ENCODE peak calls at places on chromosomes 16 and 17, in seven cellular contexts. M, U, E, G, J, X and Q are unnamed samples. For H3K4me1 and H3K36me3, the result is how much of the 10 kb centered on the place peaks cover.

GRCh38 chr16:13982446-13982845 is 62.5 kb downstream of the ERCC4 start:
- DNase-seq in M (no peak), U (no peak), E (no peak), G (no peak), J (no peak), X (peak), Q (no peak)

GRCh38 chr16:72501739-72502653 is 330.0 kb upstream of the PMFBP1 start:
- DNase-seq in M (peak), U (peak), E (peak), G (peak), J (peak), X (peak), Q (peak)

GRCh38 chr17:63647936-63648335 is 25.7 kb downstream of the MAP3K3 start:
- DNase-seq in M (no peak), U (no peak), E (no peak), G (no peak), J (no peak), X (peak), Q (peak)

GRCh38 chr16:79071424-79071823 is 529.1 kb downstream of the MAF start:
- DNase-seq in M (no peak), U (no peak), E (peak), G (no peak), J (peak), X (no peak), Q (no peak)

GRCh38 chr17:65514082-65514481 is 47.4 kb downstream of the AXIN2 start:
- DNase-seq in M (no peak), U (peak), E (no peak), G (peak), J (no peak), X (no peak), Q (no peak)

GRCh38 chr17:46983782-46984181 is 4.7 kb upstream of the RPRML start:
- DNase-seq in M (no peak), U (no peak), E (no peak), G (no peak), J (no peak), X (peak), Q (peak)

GRCh38 chr17:9204623-9205329 is 183.5 kb downstream of the NTN1 start:
- DNase-seq in M (no peak), U (no peak), E (no peak), G (no peak), J (no peak), X (no peak), Q (no peak)

GRCh38 chr17:32486091-32486700 is 597 bp upstream of the CDK5R1 start:
- DNase-seq in M (peak), U (peak), E (peak), G (peak), J (peak), X (peak), Q (peak)

GRCh38 chr17:76716834-76717205 is 6.1 kb upstream of the MXRA7 start:
- DNase-seq in M (no peak), U (no peak), E (peak), G (peak), J (peak), X (no peak), Q (no peak)

GRCh38 chr17:47957591-47958490 is at the start of gene PRR15L:
- DNase-seq in M (peak), U (peak), E (no peak), G (no peak), J (no peak), X (no peak), Q (no peak)

GRCh38 chr16:75267631-75268264 is 16.3 kb upstream of the BCAR1 start:
- DNase-seq in M (peak), U (peak), E (peak), G (peak), J (no peak), X (peak), Q (peak)

GRCh38 chr16:1530883-1531637 is 2.4 kb upstream of the TMEM204 start:
- DNase-seq in M (no peak), U (no peak), E (peak), G (peak), J (no peak), X (no peak), Q (no peak)

GRCh38 chr16:56625140-56625942 is at the start of gene MT1E:
- DNase-seq in M (peak), U (no peak), E (peak), G (peak), J (peak), X (peak), Q (no peak)

GRCh38 chr17:35898283-35899070 is 18.3 kb upstream of the CCL5 start:
- DNase-seq in M (peak), U (peak), E (no peak), G (no peak), J (no peak), X (no peak), Q (no peak)

GRCh38 chr17:58531122-58531521 is 16.7 kb upstream of the MTMR4 start:
- DNase-seq in M (no peak), U (no peak), E (no peak), G (no peak), J (no peak), X (no peak), Q (no peak)

GRCh38 chr16:58054289-58054688 is 28.7 kb downstream of the MMP15 start:
- DNase-seq in M (no peak), U (no peak), E (no peak), G (no peak), J (no peak), X (no peak), Q (no peak)

GRCh38 chr16:76959166-76959565 is 231.8 kb upstream of the MON1B start:
- DNase-seq in M (no peak), U (no peak), E (no peak), G (no peak), J (no peak), X (no peak), Q (no peak)

GRCh38 chr16:27281285-27281684 is 12.7 kb upstream of the NSMCE1 start:
- DNase-seq in M (no peak), U (no peak), E (no peak), G (no peak), J (no peak), X (no peak), Q (no peak)

GRCh38 chr17:74677558-74678466 is 34.9 kb downstream of the CD300LF start:
- DNase-seq in M (no peak), U (peak), E (peak), G (peak), J (no peak), X (peak), Q (peak)

GRCh38 chr16:52812945-52813556 is 239.6 kb downstream of the CHD9NB start:
- DNase-seq in M (no peak), U (peak), E (peak), G (peak), J (no peak), X (peak), Q (no peak)

GRCh38 chr17:81966343-81967243 is 5.6 kb upstream of the NOTUM start:
- DNase-seq in M (peak), U (no peak), E (peak), G (peak), J (peak), X (peak), Q (peak)

GRCh38 chr17:55774834-55775233 is 24.0 kb downstream of the PCTP start:
- DNase-seq in M (no peak), U (no peak), E (no peak), G (no peak), J (no peak), X (no peak), Q (no peak)

DNA sequence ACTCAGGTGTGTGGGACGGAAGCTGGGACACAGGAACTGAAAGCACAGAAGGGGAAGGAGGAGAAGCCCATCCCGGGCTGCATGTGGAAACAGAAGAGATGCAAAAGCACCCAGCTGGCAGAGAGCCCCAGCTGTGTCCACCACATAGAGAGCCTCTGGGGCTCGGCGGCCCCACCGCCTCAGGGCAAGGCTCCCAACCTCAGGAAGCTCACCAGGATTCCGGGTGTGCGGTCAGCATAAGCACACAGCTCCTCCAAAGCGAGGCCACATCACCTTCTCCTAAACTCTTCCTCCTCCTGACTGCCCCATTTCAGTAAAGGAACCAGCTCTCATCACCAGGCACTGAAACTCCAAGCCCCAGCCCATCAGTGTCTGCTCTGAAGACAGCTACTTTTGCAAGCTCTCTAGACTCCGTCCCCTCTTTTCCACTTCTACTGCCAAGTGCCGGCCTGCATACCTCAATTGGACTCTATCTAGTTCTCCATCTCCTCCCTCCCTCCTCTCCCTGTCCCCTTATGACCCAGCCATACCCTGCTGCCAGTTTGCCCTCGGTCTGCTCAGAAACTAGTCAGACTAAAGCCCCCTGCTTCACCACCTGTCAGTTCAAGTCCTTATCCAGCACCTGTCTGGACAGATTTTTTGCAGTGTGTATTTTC is 6.0 kb downstream of the ST3GAL2 start:
- DNase-seq in M (no peak), U (no peak), E (peak), G (no peak), J (no peak), X (no peak), Q (peak)
- H3K4me1 ChIP-seq in M (half or more), U (under half), E (half or more), G (half or more), J (under half), X (under half), Q (under half)

DNA sequence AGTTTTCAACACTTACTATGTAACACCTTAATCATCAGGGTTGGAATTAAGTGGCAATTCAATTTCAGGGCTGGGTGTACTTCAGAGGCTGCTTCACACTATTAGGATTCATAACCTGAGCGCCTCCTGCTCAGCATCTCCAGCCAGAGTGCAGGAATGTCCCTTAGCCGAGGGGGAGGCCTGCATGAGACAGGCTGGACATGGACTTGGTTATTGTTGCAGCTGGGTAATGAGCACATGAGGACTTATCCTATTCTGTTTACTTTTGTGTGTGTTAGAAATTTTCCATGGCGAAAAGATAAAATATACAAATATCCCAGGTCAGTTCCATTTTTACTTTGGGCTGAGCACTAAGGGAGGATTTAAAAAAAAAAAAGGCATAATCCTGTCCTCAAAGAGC is 10.4 kb downstream of the PMM2 start:
- DNase-seq in M (no peak), U (no peak), E (no peak), G (no peak), J (no peak), X (no peak), Q (no peak)
- H3K36me3 ChIP-seq in M (half or more), U (half or more), E (half or more), G (half or more), J (under half), X (under half), Q (half or more)

GRCh38 chr17:920190-920589 is 59.4 kb downstream of the NXN start:
- DNase-seq in M (no peak), U (no peak), E (no peak), G (no peak), J (no peak), X (no peak), Q (no peak)

GRCh38 chr17:915416-916201 is 64.0 kb downstream of the NXN start:
- DNase-seq in M (no peak), U (no peak), E (no peak), G (no peak), J (no peak), X (no peak), Q (no peak)

GRCh38 chr17:916315-916714 is 63.3 kb downstream of the NXN start:
- DNase-seq in M (no peak), U (no peak), E (no peak), G (no peak), J (no peak), X (no peak), Q (no peak)

GRCh38 chr17:918102-918740 is 61.4 kb downstream of the NXN start:
- DNase-seq in M (no peak), U (no peak), E (no peak), G (no peak), J (no peak), X (no peak), Q (no peak)

GRCh38 chr17:917391-917811 is 62.2 kb downstream of the NXN start:
- DNase-seq in M (no peak), U (no peak), E (no peak), G (no peak), J (no peak), X (no peak), Q (no peak)
- H3K4me3 ChIP-seq in M (no peak), U (no peak), E (no peak), G (no peak), J (no peak), X (no peak), Q (no peak)

DNA sequence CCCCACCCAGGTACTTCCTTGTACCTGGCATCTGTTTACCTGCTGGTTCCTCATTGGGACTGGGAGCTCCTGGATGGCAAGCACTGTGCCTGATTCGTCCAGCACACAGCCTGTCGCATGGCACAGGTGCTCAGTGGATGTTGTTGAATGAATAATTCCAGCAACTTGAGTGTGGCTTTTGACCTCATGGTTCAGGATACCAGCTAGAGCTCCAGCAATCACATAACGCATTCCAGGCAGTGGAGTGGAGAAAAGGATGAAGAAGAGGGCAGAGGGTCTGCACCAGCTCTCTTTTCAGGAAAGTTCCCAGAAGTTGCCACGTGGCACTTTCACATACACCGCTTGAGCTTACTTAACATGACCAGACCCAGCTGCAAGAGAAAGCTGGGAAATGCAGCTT is 1.3 kb upstream of the CAMKK1 start:
- DNase-seq in M (no peak), U (no peak), E (no peak), G (no peak), J (no peak), X (no peak), Q (no peak)
- H3K4me1 ChIP-seq in M (half or more), U (under half), E (under half), G (under half), J (under half), X (under half), Q (under half)

GRCh38 chr17:4234406-4234805 is 29.4 kb downstream of the ANKFY1 start:
- DNase-seq in M (no peak), U (no peak), E (no peak), G (peak), J (no peak), X (no peak), Q (no peak)
- H3K36me3 ChIP-seq in M (under half), U (under half), E (half or more), G (under half), J (under half), X (under half), Q (under half)

DNA sequence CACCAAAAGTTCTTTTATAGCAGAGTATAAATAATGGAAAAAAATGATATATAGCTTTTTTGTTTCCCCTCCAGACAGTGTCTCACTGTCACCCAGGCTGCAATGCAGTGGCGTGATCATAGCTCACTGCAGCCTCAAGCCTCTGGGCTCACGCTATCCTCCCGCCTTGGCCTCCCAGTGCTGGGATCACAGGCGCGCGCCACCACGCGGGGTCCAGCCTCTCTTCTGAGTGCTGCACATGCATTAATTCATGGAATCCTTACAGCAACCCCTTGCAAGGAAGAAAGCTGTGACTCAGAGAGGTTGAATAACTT is 18.0 kb upstream of the ZNF629 start:
- DNase-seq in M (no peak), U (no peak), E (no peak), G (no peak), J (no peak), X (no peak), Q (no peak)
- H3K4me3 ChIP-seq in M (peak), U (peak), E (peak), G (peak), J (peak), X (no peak), Q (peak)

DNA sequence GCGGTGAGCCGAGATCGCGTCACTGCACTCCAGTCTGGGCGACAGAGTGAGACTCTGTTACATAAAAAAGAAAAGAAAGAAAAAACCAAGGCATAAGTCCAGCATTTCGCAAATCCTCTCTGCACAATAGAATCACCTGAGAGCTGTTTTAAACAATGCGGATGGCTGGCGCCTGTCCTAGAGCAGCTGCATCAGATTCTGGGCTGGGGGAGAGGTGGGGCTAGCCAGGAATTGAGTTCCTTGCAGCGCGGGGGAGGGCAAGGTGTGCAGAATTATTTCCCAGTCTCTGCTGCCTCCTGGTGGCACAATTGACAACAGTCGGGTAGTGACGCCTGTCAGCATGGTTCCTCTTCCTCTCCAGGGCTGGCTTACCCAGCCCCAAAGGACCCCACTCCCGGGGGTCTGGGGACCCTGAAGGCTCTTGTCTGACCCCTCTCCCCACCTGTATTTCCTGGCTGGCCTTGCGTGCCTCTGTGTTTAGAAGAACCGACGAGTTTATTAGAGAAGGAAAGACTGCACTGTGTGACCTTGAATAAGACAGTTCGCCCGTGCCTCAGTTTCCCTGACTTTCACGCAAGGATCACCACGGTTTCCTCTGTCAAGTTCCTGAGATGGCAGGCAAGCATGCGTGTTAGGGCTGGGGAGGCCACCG is 41.1 kb upstream of the PLCG2 start:
- DNase-seq in M (peak), U (peak), E (peak), G (peak), J (peak), X (peak), Q (peak)
- H3K4me1 ChIP-seq in M (under half), U (under half), E (under half), G (under half), J (under half), X (under half), Q (under half)